ENCODE peak calls at places on chromosomes 12 and 14, in four cellular contexts. V is psoas muscle, O is ovary, P is cardiac muscle cell. M is an unnamed sample.
A peak's percentile ranks its signal among the peaks of the same experiment; 100 is the strongest.

GRCh38 chr12:112327209-112327930 is 54.9 kb downstream of the HECTD4 start:
- DNase-seq in O (no peak), V (no peak), P (no peak), M (no peak)

GRCh38 chr12:22672951-22673350 is 48.0 kb downstream of the ETNK1 start:
- DNase-seq in O (no peak), V (no peak), P (no peak), M (no peak)

GRCh38 chr14:80150301-80150700 is 61.0 kb downstream of the DIO2 start:
- DNase-seq in O (no peak), P (no peak), V (no peak), M (no peak)

GRCh38 chr12:64123448-64123847 is 98.6 kb downstream of the KICS2 start:
- DNase-seq in V (no peak), O (no peak), P (no peak), M (no peak)

GRCh38 chr12:6069452-6070093 is 54.9 kb downstream of the VWF start:
- DNase-seq in P (no peak), V (peak; percentile 45), O (no peak), M (no peak)

GRCh38 chr12:88247241-88247643 is 105.1 kb downstream of the TMTC3 start:
- DNase-seq in P (no peak), O (no peak), V (no peak), M (no peak)

GRCh38 chr12:122845041-122845864 is 10.0 kb downstream of the HIP1R start:
- DNase-seq in P (no peak), V (no peak), O (no peak), M (peak; percentile 83)

GRCh38 chr14:105092912-105093425 is 27.7 kb upstream of the GPR132 start:
- DNase-seq in V (peak; percentile 68), P (peak; percentile 62), O (peak; percentile 72), M (no peak)

GRCh38 chr14:54366726-54367707 is 29.8 kb upstream of the CDKN3 start:
- DNase-seq in V (no peak), O (peak; percentile 24), P (peak; percentile 75), M (no peak)

GRCh38 chr12:121791671-121792496 is 1.6 kb downstream of the RHOF start:
- DNase-seq in V (no peak), P (no peak), O (no peak), M (no peak)

GRCh38 chr14:60356921-60357550 is 108.0 kb downstream of the PPM1A start:
- DNase-seq in O (no peak), V (no peak), P (peak; percentile 56), M (no peak)

GRCh38 chr14:23910081-23910875 is 43.3 kb upstream of the DHRS4 start:
- DNase-seq in P (peak; percentile 76), O (no peak), V (no peak), M (no peak)

GRCh38 chr12:11719678-11720099 is 70.2 kb downstream of the ETV6 start:
- DNase-seq in V (peak; percentile 50), O (no peak), P (no peak), M (no peak)

GRCh38 chr12:19223018-19223417 is 93.5 kb downstream of the PLEKHA5 start:
- DNase-seq in O (no peak), P (no peak), V (no peak), M (no peak)
- TF ChIP-seq CTCF in O (no peak), P (peak; percentile 8), V (no peak), M (peak; percentile 40)

GRCh38 chr12:26614217-26614616 is 218.8 kb downstream of the ITPR2 start:
- DNase-seq in O (peak; percentile 23), V (no peak), P (peak; percentile 27), M (no peak)
- TF ChIP-seq CTCF in O (no peak), V (peak; percentile 16), P (peak; percentile 71), M (peak; percentile 58)

DNA sequence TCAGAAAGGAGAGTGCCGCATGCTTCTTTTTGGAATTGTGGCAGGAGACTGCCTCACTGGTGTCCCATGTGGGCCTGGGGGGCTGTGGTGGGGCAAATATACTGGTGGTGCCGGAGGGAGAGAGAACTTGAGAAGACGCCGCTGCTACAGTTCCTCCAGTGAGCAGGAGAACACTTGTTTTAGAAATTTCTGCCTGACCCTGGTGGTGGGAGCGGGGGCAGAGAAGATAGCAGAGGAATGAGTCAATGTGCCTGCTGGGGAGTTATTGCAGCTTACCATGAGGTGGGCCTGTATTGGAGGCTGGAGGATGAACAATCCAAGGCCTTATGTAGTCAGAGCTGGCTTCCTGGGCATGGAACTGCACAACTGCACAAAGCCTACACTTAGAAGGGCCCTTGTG is 211.8 kb downstream of the SNAPC1 start:
- DNase-seq in V (no peak), P (no peak), O (no peak), M (no peak)
- TF ChIP-seq CTCF in V (no peak), P (no peak), O (no peak), M (no peak)

DNA sequence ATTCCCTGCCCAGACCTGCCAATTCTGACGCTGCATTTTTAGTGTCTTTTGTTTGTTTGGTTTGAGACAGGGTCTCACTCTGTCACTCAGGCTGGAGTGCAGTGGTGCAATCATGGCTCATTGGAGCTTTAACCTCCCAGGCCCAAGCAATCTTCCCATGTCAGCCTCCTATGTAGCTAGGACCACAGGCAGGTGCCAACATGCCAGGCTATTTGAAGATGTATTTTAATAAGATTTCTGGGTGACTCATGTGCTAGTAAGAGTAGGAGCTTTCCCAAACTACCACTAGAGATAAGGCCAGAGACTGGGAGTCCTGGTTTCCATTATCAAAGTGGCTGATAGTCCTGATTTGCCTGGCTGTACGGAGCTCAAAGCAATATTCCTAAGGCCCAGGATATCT is 693.3 kb downstream of the MED13L start:
- DNase-seq in V (no peak), O (no peak), P (no peak), M (no peak)
- TF ChIP-seq CTCF in V (no peak), O (no peak), P (no peak), M (no peak)

GRCh38 chr12:132179431-132180362 is 35.4 kb downstream of the NOC4L start:
- DNase-seq in O (no peak), P (no peak), V (peak; percentile 11), M (no peak)

GRCh38 chr12:132182711-132183365 is 38.6 kb downstream of the NOC4L start:
- DNase-seq in V (no peak), O (no peak), P (no peak), M (no peak)

GRCh38 chr12:132182206-132182710 is 38.0 kb downstream of the NOC4L start:
- DNase-seq in P (no peak), V (no peak), O (no peak), M (no peak)

GRCh38 chr12:132181570-132182200 is 37.4 kb downstream of the NOC4L start:
- DNase-seq in P (no peak), V (no peak), O (no peak), M (no peak)

GRCh38 chr12:132180648-132181546 is 36.6 kb downstream of the NOC4L start:
- DNase-seq in V (no peak), O (no peak), P (no peak), M (no peak)
- TF ChIP-seq CTCF in V (no peak), O (no peak), P (no peak), M (no peak)

GRCh38 chr12:109302358-109302757 is 6.7 kb downstream of the FOXN4 start:
- DNase-seq in P (no peak), V (no peak), O (no peak), M (no peak)
- TF ChIP-seq CTCF in P (peak; percentile 15), V (no peak), O (no peak), M (no peak)